ENCODE peak calls at places on chromosomes 3 and 15, in six cellular contexts. N, J, D, T, U and S are unnamed samples.

GRCh38 chr3:24981309-24981708 is 446.8 kb upstream of the RARB start:
- DNase-seq in N (no peak), J (no peak), D (no peak), T (no peak), U (no peak), S (no peak)

GRCh38 chr3:48918388-48919214 is at the start of gene ARIH2:
- DNase-seq in N (peak; percentile 89), J (peak; percentile 95), D (peak; percentile 94), T (peak; percentile 57), U (peak; percentile 95), S (peak; percentile 97)

GRCh38 chr3:160180581-160181216 is 44.5 kb upstream of the C3orf80 start:
- DNase-seq in N (no peak), J (peak; percentile 66), D (no peak), T (no peak), U (no peak), S (no peak)

GRCh38 chr3:72334681-72335457 is 513.4 kb downstream of the SHQ1 start:
- DNase-seq in N (peak; percentile 87), J (no peak), D (no peak), T (no peak), U (no peak), S (no peak)

GRCh38 chr3:134359121-134360010 is 14.9 kb downstream of the AMOTL2 start:
- DNase-seq in N (no peak), J (no peak), D (no peak), T (no peak), U (peak; percentile 41), S (peak; percentile 52)

GRCh38 chr3:45968706-45969105 is 25.4 kb downstream of the CXCR6 start:
- DNase-seq in N (no peak), J (no peak), D (no peak), T (no peak), U (no peak), S (no peak)

GRCh38 chr3:53044371-53045106 is 1.3 kb downstream of the SFMBT1 start:
- DNase-seq in N (no peak), J (peak; percentile 47), D (peak; percentile 20), T (no peak), U (peak; percentile 50), S (peak; percentile 72)

GRCh38 chr15:78915341-78916087 is 29.3 kb downstream of the CTSH start:
- DNase-seq in N (no peak), J (no peak), D (peak; percentile 52), T (no peak), U (peak; percentile 83), S (peak; percentile 82)

GRCh38 chr15:69573815-69574472 is 121.3 kb downstream of the RPLP1 start:
- DNase-seq in N (no peak), J (no peak), D (no peak), T (no peak), U (no peak), S (no peak)

GRCh38 chr3:190387578-190388213 is at the start of gene CLDN16:
- DNase-seq in N (no peak), J (no peak), D (no peak), T (no peak), U (no peak), S (no peak)

GRCh38 chr3:141477224-141477623 is 9.6 kb upstream of the RASA2 start:
- DNase-seq in N (no peak), J (peak; percentile 82), D (no peak), T (no peak), U (no peak), S (no peak)

GRCh38 chr3:102791641-102792589 is 357.1 kb downstream of the ZPLD1 start:
- DNase-seq in N (peak; percentile 40), J (no peak), D (no peak), T (no peak), U (no peak), S (no peak)

GRCh38 chr3:197499427-197499826 is 56.3 kb downstream of the BDH1 start:
- DNase-seq in N (no peak), J (no peak), D (no peak), T (no peak), U (no peak), S (no peak)

GRCh38 chr3:192916455-192917257 is 1.0 kb downstream of the MB21D2 start:
- DNase-seq in N (peak; percentile 52), J (peak; percentile 73), D (peak; percentile 78), T (no peak), U (peak; percentile 77), S (peak; percentile 83)

GRCh38 chr3:149291178-149291577 is 42.3 kb downstream of the TM4SF18 start:
- DNase-seq in N (peak; percentile 19), J (no peak), D (no peak), T (no peak), U (no peak), S (no peak)

GRCh38 chr3:120567370-120568197 is 28.6 kb upstream of the NDUFB4 start:
- DNase-seq in N (peak; percentile 42), J (peak; percentile 70), D (no peak), T (no peak), U (no peak), S (no peak)

GRCh38 chr15:37059051-37059450 is 41.3 kb downstream of the MEIS2 start:
- DNase-seq in N (no peak), J (peak; percentile 92), D (no peak), T (no peak), U (no peak), S (no peak)

GRCh38 chr3:43090238-43090637 is 15.6 kb downstream of the POMGNT2 start:
- DNase-seq in N (no peak), J (no peak), D (no peak), T (no peak), U (no peak), S (no peak)

GRCh38 chr3:23612296-23612891 is 193.4 kb upstream of the UBE2E1 start:
- DNase-seq in N (no peak), J (peak; percentile 50), D (peak; percentile 26), T (no peak), U (no peak), S (no peak)

GRCh38 chr15:96410175-96411055 is 79.9 kb downstream of the NR2F2 start:
- DNase-seq in N (no peak), J (peak; percentile 16), D (no peak), T (no peak), U (no peak), S (no peak)

GRCh38 chr3:41503998-41504623 is 304.8 kb downstream of the CTNNB1 start:
- DNase-seq in N (no peak), J (no peak), D (no peak), T (no peak), U (no peak), S (no peak)

DNA sequence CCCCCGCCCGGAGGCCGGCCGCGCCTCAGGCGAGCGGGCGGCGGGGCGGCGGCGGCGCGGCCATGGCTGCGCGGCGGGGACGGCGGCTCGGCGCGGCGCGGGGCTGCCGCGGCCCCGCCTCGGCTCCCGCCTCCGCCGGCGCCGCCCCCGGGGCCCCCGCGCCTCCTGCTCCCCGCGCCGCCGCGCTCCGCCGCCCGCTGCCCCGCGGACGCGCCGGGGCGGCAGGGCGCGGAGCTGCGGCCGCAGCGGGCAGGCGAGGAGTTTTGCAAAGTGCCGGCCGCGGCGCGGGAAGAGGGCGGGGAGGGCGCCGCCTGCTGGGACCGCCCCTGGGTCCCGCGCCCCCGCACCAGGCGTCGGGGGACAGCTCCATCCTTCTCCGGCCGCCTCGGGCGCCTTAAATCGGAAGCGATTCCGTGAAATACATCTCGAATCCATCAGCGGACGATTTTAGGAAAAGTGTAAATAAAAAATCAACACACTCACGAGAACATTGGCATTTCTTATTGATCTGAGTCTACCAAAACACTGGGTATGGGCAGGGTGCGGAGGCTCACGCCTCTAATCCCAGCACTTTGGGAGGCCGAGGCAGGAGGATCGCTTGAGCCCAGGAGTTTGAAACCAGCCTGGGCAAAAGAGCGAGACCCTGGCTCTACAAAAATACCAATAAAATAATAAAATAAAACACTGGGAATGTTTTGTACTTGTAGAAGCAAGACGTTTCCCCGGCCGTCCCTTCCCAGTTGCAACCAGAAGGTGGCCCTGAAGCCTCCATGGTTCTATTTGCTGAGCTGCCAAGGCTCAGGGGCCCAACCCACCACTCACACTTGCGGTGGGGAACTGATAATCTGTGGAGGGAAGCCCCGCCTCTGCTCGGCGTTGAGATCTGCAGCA is 136.9 kb downstream of the NUP210 start:
- DNase-seq in N (peak; percentile 40), J (no peak), D (no peak), T (no peak), U (peak; percentile 40), S (peak; percentile 30)
- TF ChIP-seq CTCF in N (peak; percentile 26), J (no peak), D (peak; percentile 41), T (no peak), U (peak; percentile 2), S (peak; percentile 11)

GRCh38 chr3:184808021-184808420 is 3.9 kb upstream of the VPS8 start:
- DNase-seq in N (peak; percentile 52), J (no peak), D (no peak), T (no peak), U (no peak), S (no peak)
- TF ChIP-seq CTCF in N (peak; percentile 66), J (peak; percentile 8), D (no peak), T (no peak), U (no peak), S (peak; percentile 6)

GRCh38 chr15:66171891-66172290 is 81.7 kb downstream of the MEGF11 start:
- DNase-seq in N (no peak), J (no peak), D (no peak), T (no peak), U (no peak), S (no peak)
- TF ChIP-seq CTCF in N (no peak), J (no peak), D (no peak), T (no peak), U (no peak), S (no peak)

GRCh38 chr15:58342508-58342907 is 89.3 kb upstream of the LIPC start:
- DNase-seq in N (no peak), J (no peak), D (no peak), T (no peak), U (no peak), S (no peak)

GRCh38 chr15:58334803-58335202 is 97.0 kb upstream of the LIPC start:
- DNase-seq in N (no peak), J (no peak), D (no peak), T (no peak), U (no peak), S (no peak)

GRCh38 chr15:58344164-58345070 is 87.4 kb upstream of the LIPC start:
- DNase-seq in N (no peak), J (no peak), D (no peak), T (no peak), U (no peak), S (no peak)

GRCh38 chr15:58336161-58336560 is 95.6 kb upstream of the LIPC start:
- DNase-seq in N (no peak), J (no peak), D (no peak), T (no peak), U (no peak), S (no peak)

GRCh38 chr15:58340176-58340575 is 91.6 kb upstream of the LIPC start:
- DNase-seq in N (no peak), J (no peak), D (no peak), T (no peak), U (no peak), S (no peak)
- TF ChIP-seq CTCF in N (no peak), J (no peak), D (no peak), T (no peak), U (no peak), S (no peak)